ENCODE peak calls at places on chromosomes 7 and 10, in four cellular contexts. One of them, this sample, is unnamed.
A peak's percentile ranks its signal among the peaks of the same experiment; 100 is the strongest.

GRCh38 chr7:140249036-140249806 is 72.4 kb upstream of the KDM7A start:
- DNase-seq in HepG2: peak; percentile 95
- DNase-seq in GM12878: no peak
- DNase-seq in K562: no peak
- DNase-seq in this sample: peak; percentile 56

GRCh38 chr10:28664369-28664740 is 13.0 kb upstream of the BAMBI start:
- DNase-seq in HepG2: no peak
- DNase-seq in GM12878: no peak
- DNase-seq in K562: no peak
- DNase-seq in this sample: no peak

GRCh38 chr10:71250842-71251241 is 38.5 kb downstream of the UNC5B start:
- DNase-seq in HepG2: no peak
- DNase-seq in GM12878: no peak
- DNase-seq in K562: no peak
- DNase-seq in this sample: no peak

GRCh38 chr10:13395540-13395939 is 47.4 kb upstream of the SEPHS1 start:
- DNase-seq in HepG2: no peak
- DNase-seq in GM12878: no peak
- DNase-seq in K562: no peak
- DNase-seq in this sample: no peak

GRCh38 chr10:107728807-107729206 is 564.3 kb upstream of the SORCS1 start:
- DNase-seq in HepG2: no peak
- DNase-seq in GM12878: peak; percentile 11
- DNase-seq in K562: no peak
- DNase-seq in this sample: no peak

GRCh38 chr10:63627376-63627775 is 106.2 kb downstream of the REEP3 start:
- DNase-seq in HepG2: no peak
- DNase-seq in GM12878: no peak
- DNase-seq in K562: no peak
- DNase-seq in this sample: no peak

GRCh38 chr7:8176370-8177081 is 85.4 kb downstream of the ICA1 start:
- DNase-seq in HepG2: no peak
- DNase-seq in GM12878: peak; percentile 96
- DNase-seq in K562: no peak
- DNase-seq in this sample: no peak

GRCh38 chr10:22321831-22322662 is 1.1 kb downstream of the BMI1 start:
- DNase-seq in HepG2: no peak
- DNase-seq in GM12878: no peak
- DNase-seq in K562: peak; percentile 57
- DNase-seq in this sample: peak; percentile 34

GRCh38 chr7:24229481-24230226 is 54.3 kb upstream of the NPY start:
- DNase-seq in HepG2: no peak
- DNase-seq in GM12878: no peak
- DNase-seq in K562: no peak
- DNase-seq in this sample: no peak

GRCh38 chr10:129532838-129533237 is 65.8 kb downstream of the MGMT start:
- DNase-seq in HepG2: no peak
- DNase-seq in GM12878: no peak
- DNase-seq in K562: no peak
- DNase-seq in this sample: no peak

GRCh38 chr10:78362406-78363022 is 328.9 kb downstream of the RPS24 start:
- DNase-seq in HepG2: no peak
- DNase-seq in GM12878: no peak
- DNase-seq in K562: no peak
- DNase-seq in this sample: no peak

GRCh38 chr10:91880310-91880709 is 29.0 kb downstream of the FGFBP3 start:
- DNase-seq in HepG2: no peak
- DNase-seq in GM12878: no peak
- DNase-seq in K562: no peak
- DNase-seq in this sample: peak; percentile 29

GRCh38 chr7:24709051-24709450 is 48.2 kb downstream of the GSDME start:
- DNase-seq in HepG2: no peak
- DNase-seq in GM12878: no peak
- DNase-seq in K562: no peak
- DNase-seq in this sample: no peak

GRCh38 chr10:11724938-11725776 is 17.0 kb upstream of the ECHDC3 start:
- DNase-seq in HepG2: peak; percentile 80
- DNase-seq in GM12878: peak; percentile 60
- DNase-seq in K562: peak; percentile 45
- DNase-seq in this sample: peak; percentile 72

GRCh38 chr10:27723436-27723835 is 22.2 kb downstream of the MKX start:
- DNase-seq in HepG2: no peak
- DNase-seq in GM12878: no peak
- DNase-seq in K562: no peak
- DNase-seq in this sample: no peak

GRCh38 chr10:31018977-31019376 is 12.7 kb downstream of the ZNF438 start:
- DNase-seq in HepG2: peak; percentile 81
- DNase-seq in GM12878: no peak
- DNase-seq in K562: no peak
- DNase-seq in this sample: no peak

GRCh38 chr7:91226411-91226810 is 37.8 kb upstream of the FZD1 start:
- DNase-seq in HepG2: no peak
- DNase-seq in GM12878: no peak
- DNase-seq in K562: no peak
- DNase-seq in this sample: no peak

GRCh38 chr10:129365767-129366400 is 101.2 kb upstream of the MGMT start:
- DNase-seq in HepG2: no peak
- DNase-seq in GM12878: no peak
- DNase-seq in K562: peak; percentile 73
- DNase-seq in this sample: peak; percentile 2

GRCh38 chr7:36683695-36684357 is 40.5 kb downstream of the AOAH start:
- DNase-seq in HepG2: no peak
- DNase-seq in GM12878: no peak
- DNase-seq in K562: no peak
- DNase-seq in this sample: no peak
- TF ChIP-seq CHD4 in HepG2: no peak
- TF ChIP-seq CHD4 in GM12878: no peak
- TF ChIP-seq CHD4 in K562: no peak
- TF ChIP-seq CHD4 in this sample: no peak

GRCh38 chr7:45020915-45021314 is 20.9 kb downstream of the CCM2 start:
- DNase-seq in HepG2: no peak
- DNase-seq in GM12878: no peak
- DNase-seq in K562: no peak
- DNase-seq in this sample: no peak
- TF ChIP-seq CHD4 in HepG2: no peak
- TF ChIP-seq CHD4 in GM12878: no peak
- TF ChIP-seq CHD4 in K562: no peak
- TF ChIP-seq CHD4 in this sample: no peak

DNA sequence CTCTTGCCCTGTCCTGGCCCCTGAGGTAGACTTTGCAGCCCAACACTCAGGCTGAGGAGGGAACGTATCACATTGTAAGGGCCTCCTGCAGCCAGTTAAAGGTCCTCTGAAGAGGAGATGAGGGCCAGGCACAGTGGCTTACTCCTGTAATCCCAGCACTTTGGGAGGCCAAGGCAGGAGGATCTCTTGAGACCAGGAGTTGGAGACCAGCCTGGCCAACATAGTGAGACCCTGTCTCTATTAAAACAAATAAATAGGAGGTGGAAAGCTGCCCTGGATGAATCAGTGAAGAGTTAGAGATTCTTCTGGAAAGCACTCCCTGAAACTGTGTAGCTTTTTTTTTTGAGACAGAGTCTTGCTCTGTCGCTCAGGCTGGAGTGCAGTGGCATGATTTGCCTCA is 2.3 kb upstream of the C10orf62 start:
- DNase-seq in HepG2: no peak
- DNase-seq in GM12878: no peak
- DNase-seq in K562: no peak
- DNase-seq in this sample: no peak
- TF ChIP-seq CHD4 in HepG2: no peak
- TF ChIP-seq CHD4 in GM12878: no peak
- TF ChIP-seq CHD4 in K562: no peak
- TF ChIP-seq CHD4 in this sample: no peak

GRCh38 chr7:37247881-37248280 is 200.8 kb downstream of the ELMO1 start:
- DNase-seq in HepG2: no peak
- DNase-seq in GM12878: no peak
- DNase-seq in K562: no peak
- DNase-seq in this sample: peak; percentile 13
- TF ChIP-seq CHD4 in HepG2: no peak
- TF ChIP-seq CHD4 in GM12878: no peak
- TF ChIP-seq CHD4 in K562: no peak
- TF ChIP-seq CHD4 in this sample: no peak

DNA sequence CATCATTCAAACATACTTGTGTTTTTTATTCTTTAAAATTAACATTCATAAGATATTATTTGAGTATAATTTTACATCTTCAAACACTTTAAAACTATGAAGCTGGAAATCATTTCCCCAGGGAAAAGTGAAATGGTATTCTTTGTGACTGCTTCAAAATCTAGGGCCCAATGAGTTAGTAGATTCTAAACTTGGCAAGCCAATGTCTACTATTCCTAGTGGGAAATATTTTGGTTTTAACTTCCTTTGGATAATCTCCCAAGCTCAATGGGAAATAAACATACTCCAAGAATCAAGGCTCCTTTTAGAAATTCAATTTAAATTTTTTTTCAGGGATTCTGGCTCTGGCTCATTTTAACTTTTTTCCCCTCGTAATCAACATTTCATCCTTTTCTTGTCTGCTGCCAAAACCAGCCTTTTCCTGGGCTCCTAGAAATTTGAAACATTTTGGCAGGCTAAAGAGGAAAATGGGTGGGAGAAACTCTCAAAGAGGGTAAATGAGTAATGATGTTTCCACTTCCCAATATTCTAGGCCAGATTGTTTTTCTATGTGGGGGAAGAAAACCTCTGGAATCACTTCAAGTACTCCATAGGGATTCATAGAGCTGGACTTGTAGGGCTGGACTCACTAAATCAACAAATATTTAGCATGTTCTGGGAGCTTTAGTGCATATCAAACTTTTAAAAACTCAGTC is 85.5 kb upstream of the AGR3 start:
- DNase-seq in HepG2: no peak
- DNase-seq in GM12878: no peak
- DNase-seq in K562: no peak
- DNase-seq in this sample: no peak
- TF ChIP-seq CHD4 in HepG2: no peak
- TF ChIP-seq CHD4 in GM12878: no peak
- TF ChIP-seq CHD4 in K562: no peak
- TF ChIP-seq CHD4 in this sample: no peak

DNA sequence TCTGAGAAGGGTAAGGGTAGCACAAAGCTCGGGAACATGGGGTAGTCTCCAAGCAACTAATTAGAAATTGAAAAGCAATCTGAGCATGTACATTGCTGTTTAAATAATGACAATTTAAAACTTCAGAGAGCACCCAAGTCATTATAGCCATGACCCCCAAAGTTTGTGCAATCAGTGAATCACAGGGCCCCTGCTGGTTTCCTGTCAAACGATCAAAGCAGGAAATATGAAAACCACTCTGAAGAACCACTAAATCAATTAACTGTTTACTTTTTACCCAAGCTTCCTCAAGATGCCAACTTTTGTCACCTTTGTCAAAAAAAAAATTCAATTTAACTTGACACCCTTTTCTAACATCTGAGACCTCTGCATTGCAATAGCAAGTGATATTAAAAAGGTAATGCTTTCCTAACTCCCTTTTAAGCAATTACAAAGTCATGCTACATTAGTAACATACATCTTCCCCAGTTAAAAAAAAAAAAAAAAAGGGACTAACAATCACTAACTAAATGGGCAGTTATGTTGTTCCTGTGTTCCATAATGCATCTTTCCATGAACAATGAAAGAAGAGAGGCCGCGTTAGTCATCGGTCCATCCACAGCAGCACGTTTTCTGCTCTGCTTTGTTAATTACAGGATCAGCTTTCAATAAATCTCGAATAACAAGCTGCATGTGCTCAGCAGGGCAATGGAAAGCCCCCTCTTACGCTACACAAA is 80.6 kb downstream of the ETV1 start:
- DNase-seq in HepG2: no peak
- DNase-seq in GM12878: no peak
- DNase-seq in K562: no peak
- DNase-seq in this sample: no peak
- TF ChIP-seq CHD4 in HepG2: no peak
- TF ChIP-seq CHD4 in GM12878: no peak
- TF ChIP-seq CHD4 in K562: no peak
- TF ChIP-seq CHD4 in this sample: no peak

DNA sequence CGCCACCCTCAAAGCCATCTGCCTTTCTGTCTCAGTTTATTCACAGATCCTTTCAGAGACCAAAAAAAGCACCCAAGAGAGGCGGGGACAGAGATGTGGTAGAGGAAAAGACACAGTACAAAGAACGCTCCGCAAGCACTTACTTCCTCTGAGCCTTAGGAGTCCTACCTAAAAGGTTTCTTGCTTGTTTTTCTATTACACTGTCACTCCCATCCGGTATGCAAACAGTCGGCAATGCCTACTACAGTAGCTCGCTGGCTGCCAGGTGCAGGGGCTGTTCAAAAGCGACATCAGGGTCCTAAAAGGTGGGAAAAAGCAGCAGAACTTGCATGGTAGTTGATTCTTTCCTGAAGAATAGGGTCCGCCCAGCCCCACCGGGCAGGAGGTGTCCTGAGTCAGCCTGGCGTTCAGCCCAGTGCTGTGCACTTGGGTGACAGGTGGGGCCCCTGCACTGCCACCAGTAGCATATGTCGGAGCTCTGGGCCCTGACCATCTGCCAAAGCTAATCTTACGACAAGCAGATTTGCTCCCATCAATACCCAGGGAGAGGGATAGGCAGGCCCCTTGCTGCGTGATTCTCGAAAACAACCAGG is 685 bp downstream of the TECPR1 start:
- DNase-seq in HepG2: peak; percentile 63
- DNase-seq in GM12878: no peak
- DNase-seq in K562: no peak
- DNase-seq in this sample: no peak
- TF ChIP-seq CHD4 in HepG2: no peak
- TF ChIP-seq CHD4 in GM12878: no peak
- TF ChIP-seq CHD4 in K562: no peak
- TF ChIP-seq CHD4 in this sample: no peak